ENCODE peak calls at places on chromosomes 7 and 10, in six cellular contexts. W is neuronal stem cell, P is IMR-90, E is mesenchymal stem cell, J is H1, O is trophoblast cell. L is an unnamed sample. For H3K9me3, the result is how much of the 10 kb centered on the place peaks cover.

GRCh38 chr7:140726304-140726703 is 29.8 kb downstream of the NDUFB2 start:
- DNase-seq in W (no peak), P (peak), E (peak), J (no peak), O (peak), L (no peak)

GRCh38 chr7:45610019-45610418 is 35.9 kb downstream of the ADCY1 start:
- DNase-seq in W (no peak), P (no peak), E (no peak), J (no peak), O (no peak), L (no peak)

GRCh38 chr10:88901610-88902327 is 21.7 kb downstream of the STAMBPL1 start:
- DNase-seq in W (no peak), P (peak), E (peak), J (no peak), O (peak), L (no peak)

GRCh38 chr7:35289376-35289775 is 35.5 kb upstream of the TBX20 start:
- DNase-seq in W (no peak), P (no peak), E (no peak), J (no peak), O (peak), L (no peak)

GRCh38 chr10:2137549-2138174 is 400.3 kb upstream of the ADARB2 start:
- DNase-seq in W (peak), P (no peak), E (peak), J (peak), O (no peak), L (peak)

GRCh38 chr7:15015545-15016314 is 113.2 kb upstream of the DGKB start:
- DNase-seq in W (peak), P (peak), E (peak), J (peak), O (peak), L (peak)

GRCh38 chr7:64630496-64630895 is 35.4 kb upstream of the ZNF107 start:
- DNase-seq in W (no peak), P (peak), E (no peak), J (no peak), O (peak), L (no peak)

GRCh38 chr10:70381491-70382421 is 669 bp downstream of the LRRC20 start:
- DNase-seq in W (no peak), P (peak), E (peak), J (peak), O (peak), L (peak)

GRCh38 chr7:101835136-101835535 is 17.7 kb downstream of the CUX1 start:
- DNase-seq in W (no peak), P (no peak), E (no peak), J (no peak), O (peak), L (peak)

GRCh38 chr7:22190736-22191135 is 166.2 kb downstream of the RAPGEF5 start:
- DNase-seq in W (no peak), P (no peak), E (no peak), J (no peak), O (no peak), L (no peak)

GRCh38 chr10:20932606-20933005 is 35.5 kb upstream of the NEBL start:
- DNase-seq in W (no peak), P (no peak), E (no peak), J (no peak), O (no peak), L (no peak)

GRCh38 chr10:19332304-19332703 is 283.7 kb downstream of the MALRD1 start:
- DNase-seq in W (no peak), P (peak), E (no peak), J (no peak), O (peak), L (no peak)

GRCh38 chr7:37411444-37412034 is 37.1 kb downstream of the ELMO1 start:
- DNase-seq in W (no peak), P (no peak), E (no peak), J (no peak), O (no peak), L (no peak)

GRCh38 chr10:112313911-112314310 is 30.7 kb downstream of the TECTB start:
- DNase-seq in W (no peak), P (no peak), E (no peak), J (no peak), O (no peak), L (no peak)

GRCh38 chr10:122176232-122176865 is 94.7 kb upstream of the BTBD16 start:
- DNase-seq in W (no peak), P (peak), E (no peak), J (no peak), O (no peak), L (no peak)

GRCh38 chr7:91187061-91187460 is 77.2 kb upstream of the FZD1 start:
- DNase-seq in W (no peak), P (no peak), E (no peak), J (no peak), O (no peak), L (no peak)

GRCh38 chr10:5442056-5442989 is 30.0 kb downstream of the NET1 start:
- DNase-seq in W (no peak), P (peak), E (peak), J (no peak), O (peak), L (no peak)

GRCh38 chr10:103676851-103677417 is 178.4 kb downstream of the SH3PXD2A start:
- DNase-seq in W (no peak), P (peak), E (peak), J (no peak), O (peak), L (no peak)

GRCh38 chr10:88127766-88128165 is 264.3 kb downstream of the PTEN start:
- DNase-seq in W (no peak), P (no peak), E (no peak), J (no peak), O (no peak), L (no peak)

GRCh38 chr10:5888352-5888751 is 1.3 kb downstream of the ANKRD16 start:
- DNase-seq in W (no peak), P (peak), E (peak), J (no peak), O (peak), L (no peak)

GRCh38 chr7:46908770-46909169 is 673.1 kb downstream of the TNS3 start:
- DNase-seq in W (no peak), P (peak), E (peak), J (no peak), O (no peak), L (no peak)

GRCh38 chr7:138958026-138958956 is 22.9 kb downstream of the KIAA1549 start:
- DNase-seq in W (no peak), P (peak), E (peak), J (no peak), O (peak), L (no peak)

GRCh38 chr7:95527033-95527775 is 41.5 kb downstream of the ASB4 start:
- DNase-seq in W (peak), P (peak), E (peak), J (peak), O (peak), L (peak)

GRCh38 chr7:7136857-7137309 is 45.5 kb upstream of the C1GALT1 start:
- DNase-seq in W (no peak), P (no peak), E (no peak), J (no peak), O (no peak), L (no peak)

GRCh38 chr7:7135074-7135473 is 47.3 kb upstream of the C1GALT1 start:
- DNase-seq in W (no peak), P (no peak), E (no peak), J (no peak), O (no peak), L (no peak)

GRCh38 chr7:7131273-7131672 is 51.1 kb upstream of the C1GALT1 start:
- DNase-seq in W (no peak), P (no peak), E (no peak), J (no peak), O (no peak), L (peak)

GRCh38 chr7:7136423-7136822 is 45.9 kb upstream of the C1GALT1 start:
- DNase-seq in W (no peak), P (no peak), E (peak), J (no peak), O (no peak), L (no peak)

GRCh38 chr7:7134036-7134435 is 48.3 kb upstream of the C1GALT1 start:
- DNase-seq in W (no peak), P (no peak), E (no peak), J (no peak), O (no peak), L (no peak)
- H3K9me3 ChIP-seq in W (under half), P (under half), E (under half), J (under half), O (under half), L (under half)

GRCh38 chr10:44978213-44978569 is 418 bp downstream of the DEPP1 start:
- DNase-seq in W (no peak), P (no peak), E (no peak), J (no peak), O (peak), L (no peak)

GRCh38 chr10:44978570-44979280 is at the start of gene DEPP1:
- DNase-seq in W (no peak), P (peak), E (peak), J (peak), O (peak), L (peak)

GRCh38 chr10:44980309-44981171 is 1.9 kb upstream of the DEPP1 start:
- DNase-seq in W (no peak), P (no peak), E (no peak), J (no peak), O (no peak), L (no peak)

GRCh38 chr10:44981172-44982113 is 2.8 kb upstream of the DEPP1 start:
- DNase-seq in W (no peak), P (peak), E (peak), J (no peak), O (peak), L (no peak)

DNA sequence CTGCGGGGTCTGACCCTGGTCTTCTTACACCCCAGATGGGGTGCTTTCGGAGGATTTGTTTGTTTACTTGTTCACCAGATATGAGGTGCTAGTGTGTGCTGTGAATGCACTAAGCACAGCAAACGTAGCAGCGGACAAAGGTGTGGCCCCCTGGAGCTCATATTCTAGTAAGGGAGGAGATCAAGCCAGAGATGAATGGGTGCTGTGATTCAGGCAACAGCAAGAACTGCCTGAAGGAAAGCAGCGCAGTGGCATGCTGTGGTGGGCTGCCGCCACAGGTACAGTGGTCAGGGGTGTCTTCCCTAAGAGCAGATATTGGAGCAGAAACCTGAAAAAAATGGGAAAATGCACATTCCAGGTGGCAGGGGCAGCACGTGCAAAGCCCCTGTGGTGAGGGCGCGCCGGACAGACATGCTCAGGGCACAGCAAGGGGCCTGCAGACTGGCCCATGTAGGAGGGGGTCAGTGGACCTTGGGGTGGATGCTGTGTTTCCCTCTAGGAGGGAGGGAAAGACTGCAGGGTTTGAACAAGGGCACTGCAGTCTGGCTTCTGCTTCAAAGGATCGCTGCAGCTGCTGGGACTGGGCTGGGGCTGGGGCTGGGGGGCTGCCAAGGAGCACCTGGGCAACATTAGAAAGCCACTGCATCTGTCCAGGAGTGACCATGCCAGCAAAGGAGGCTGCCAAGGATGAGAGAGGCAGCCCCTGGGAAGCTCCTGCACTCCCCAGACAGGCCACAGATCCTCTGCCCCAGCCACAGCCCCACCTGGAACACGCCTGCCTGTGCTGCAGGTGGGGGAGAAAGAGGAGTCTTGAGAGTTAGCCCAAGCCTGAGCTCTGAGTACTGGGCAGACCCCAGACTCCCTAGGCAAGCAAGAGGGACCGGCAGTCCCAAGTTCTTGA is 922 bp upstream of the DEPP1 start:
- DNase-seq in W (no peak), P (no peak), E (no peak), J (no peak), O (peak), L (no peak)
- H3K23ac ChIP-seq in W (no peak), P (peak), E (no peak), J (no peak), O (no peak), L (no peak)

DNA sequence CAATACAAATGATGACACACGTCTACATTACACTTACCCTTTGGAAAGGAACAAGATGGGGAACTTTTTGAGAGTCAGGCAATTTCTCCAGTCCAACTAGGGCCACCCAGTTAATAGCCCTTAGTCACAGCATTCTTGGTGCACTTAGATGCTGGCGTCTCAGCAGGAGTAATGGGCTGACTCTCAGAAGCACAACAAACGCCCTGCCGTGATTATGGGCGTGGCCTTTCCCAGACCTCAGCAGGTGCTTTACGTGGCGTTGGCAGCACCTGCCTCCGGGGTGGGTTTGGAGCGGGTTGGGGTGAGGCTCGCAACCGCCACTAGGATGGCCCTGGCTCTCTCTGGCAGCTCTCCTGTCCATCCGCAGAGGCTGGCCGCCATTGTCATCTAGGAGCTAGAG is 147.6 kb upstream of the SHH start:
- DNase-seq in W (no peak), P (no peak), E (no peak), J (peak), O (peak), L (peak)
- H3K9me3 ChIP-seq in W (under half), P (under half), E (under half), J (under half), O (under half), L (under half)

GRCh38 chr10:100825946-100826660 is 80.7 kb downstream of the PAX2 start:
- DNase-seq in W (no peak), P (no peak), E (no peak), J (no peak), O (no peak), L (no peak)
- H3K23ac ChIP-seq in W (no peak), P (no peak), E (no peak), J (no peak), O (no peak), L (no peak)

GRCh38 chr10:9992656-9993055 is 1025.0 kb upstream of the CELF2 start:
- DNase-seq in W (no peak), P (no peak), E (no peak), J (no peak), O (no peak), L (peak)

GRCh38 chr10:9986786-9987185 is 1030.9 kb upstream of the CELF2 start:
- DNase-seq in W (no peak), P (no peak), E (no peak), J (no peak), O (no peak), L (no peak)

DNA sequence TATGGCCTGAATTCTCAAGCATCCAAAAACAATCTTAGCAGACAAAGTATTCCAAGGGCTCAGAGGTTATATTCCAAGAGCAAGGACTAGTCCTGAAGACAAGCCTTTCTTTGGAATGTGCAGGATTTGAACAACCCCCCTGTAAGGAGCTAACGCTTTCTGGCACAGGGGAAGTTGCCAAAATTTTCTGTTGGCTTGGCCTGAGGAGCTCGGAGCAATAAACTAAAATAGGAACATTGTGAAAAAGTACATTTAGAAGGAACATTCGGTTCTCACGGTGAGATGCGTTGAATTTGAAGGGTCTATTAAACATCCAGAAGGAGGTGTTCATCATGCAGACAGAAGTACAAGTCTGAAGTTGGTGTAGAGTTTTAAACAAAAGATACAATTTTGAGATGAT is 1030.5 kb upstream of the CELF2 start:
- DNase-seq in W (no peak), P (no peak), E (no peak), J (no peak), O (no peak), L (no peak)
- H3K9me3 ChIP-seq in W (under half), P (under half), E (under half), J (under half), O (under half), L (under half)

GRCh38 chr7:78383096-78383495 is 584.5 kb downstream of the PHTF2 start:
- DNase-seq in W (no peak), P (no peak), E (no peak), J (no peak), O (no peak), L (no peak)
- H3K23ac ChIP-seq in W (no peak), P (no peak), E (no peak), J (no peak), O (no peak), L (no peak)

GRCh38 chr7:121530251-121531174 is 134.4 kb upstream of the FAM3C start:
- DNase-seq in W (no peak), P (peak), E (peak), J (no peak), O (peak), L (no peak)

GRCh38 chr7:121529003-121529402 is 132.9 kb upstream of the FAM3C start:
- DNase-seq in W (no peak), P (no peak), E (no peak), J (no peak), O (peak), L (no peak)

GRCh38 chr7:121519548-121520521 is 123.7 kb upstream of the FAM3C start:
- DNase-seq in W (no peak), P (no peak), E (peak), J (no peak), O (peak), L (no peak)

GRCh38 chr7:121521681-121522405 is 125.7 kb upstream of the FAM3C start:
- DNase-seq in W (no peak), P (no peak), E (no peak), J (no peak), O (no peak), L (no peak)

DNA sequence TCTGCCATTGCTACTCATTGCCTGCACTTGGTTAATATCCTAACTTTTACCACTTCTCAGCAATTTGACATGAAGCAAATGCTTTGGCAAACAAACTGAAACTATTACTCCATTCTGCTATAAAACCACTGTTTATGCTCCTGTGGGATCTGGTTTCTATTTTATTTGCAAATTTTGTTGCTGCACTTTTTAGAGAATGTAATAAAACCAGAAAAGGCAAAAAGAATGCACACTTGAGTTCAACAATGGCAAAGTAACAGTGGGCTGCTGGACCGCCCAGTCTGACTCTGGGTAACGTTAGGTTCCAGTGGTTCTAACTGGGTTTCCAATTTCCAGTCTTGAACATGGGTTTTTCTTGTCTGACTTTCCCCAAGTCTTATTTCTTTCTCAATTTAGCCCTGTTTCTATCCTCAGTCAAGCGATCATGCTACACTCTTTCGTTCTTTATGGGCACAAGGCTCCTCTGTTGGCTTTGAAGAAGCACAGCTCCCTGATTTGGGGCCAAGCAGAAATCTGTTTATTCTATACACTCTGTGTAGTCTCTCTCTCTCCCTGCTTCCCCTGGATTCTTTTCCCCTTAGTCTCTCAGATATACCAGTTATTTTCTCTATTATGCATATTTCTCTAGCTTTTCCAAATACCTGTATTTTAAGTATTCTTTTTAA is 129.2 kb upstream of the FAM3C start:
- DNase-seq in W (no peak), P (no peak), E (no peak), J (no peak), O (no peak), L (no peak)
- H3K9me3 ChIP-seq in W (under half), P (under half), E (under half), J (under half), O (under half), L (under half)

DNA sequence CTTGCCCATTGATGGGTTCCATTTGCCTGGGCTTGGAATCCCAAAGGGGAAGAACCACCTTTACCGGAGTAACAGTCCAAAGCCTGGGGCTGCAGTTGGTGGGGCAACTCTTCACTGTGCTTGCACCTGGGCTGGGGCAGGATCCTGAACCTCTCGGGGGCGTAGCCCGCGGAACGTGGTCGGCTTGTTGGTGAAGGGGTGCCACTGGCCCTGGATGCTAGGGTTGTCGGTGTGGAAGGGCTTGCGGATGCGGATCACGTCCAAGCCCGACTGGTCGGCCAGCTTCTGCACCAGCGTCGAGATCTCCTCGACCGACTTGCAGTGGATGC is 710 bp downstream of the MRPL43 start:
- DNase-seq in W (no peak), P (no peak), E (no peak), J (no peak), O (no peak), L (no peak)
- H3K23ac ChIP-seq in W (peak), P (peak), E (no peak), J (no peak), O (no peak), L (no peak)

GRCh38 chr7:4486932-4487331 is 195.2 kb upstream of the FOXK1 start:
- DNase-seq in W (no peak), P (no peak), E (no peak), J (no peak), O (no peak), L (no peak)

GRCh38 chr7:4479367-4480039 is 202.6 kb upstream of the FOXK1 start:
- DNase-seq in W (no peak), P (peak), E (peak), J (peak), O (peak), L (peak)

GRCh38 chr7:4484545-4484944 is 197.6 kb upstream of the FOXK1 start:
- DNase-seq in W (no peak), P (no peak), E (no peak), J (no peak), O (no peak), L (no peak)

DNA sequence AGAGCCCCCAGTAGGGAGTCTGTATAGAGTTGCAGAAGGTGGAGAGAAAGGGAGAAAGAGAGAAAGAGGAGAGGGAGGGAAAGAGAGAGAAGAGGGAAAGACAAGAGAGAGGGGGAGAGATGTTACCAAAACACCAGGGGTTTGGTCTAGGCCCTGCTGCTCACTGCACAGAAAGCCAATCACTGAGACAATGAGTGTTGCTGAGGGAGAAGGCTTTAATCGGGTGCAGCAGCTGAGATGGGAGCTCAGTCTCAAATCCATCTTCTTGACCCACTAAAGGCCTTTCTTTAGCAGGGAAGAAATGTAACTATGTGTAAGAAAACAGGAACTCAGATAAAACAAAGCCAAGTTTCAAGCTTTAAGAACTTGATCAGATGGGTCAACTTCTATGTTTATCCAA is 198.2 kb upstream of the FOXK1 start:
- DNase-seq in W (no peak), P (no peak), E (no peak), J (no peak), O (no peak), L (no peak)
- H3K9me3 ChIP-seq in W (under half), P (under half), E (under half), J (under half), O (under half), L (under half)

L was measured in H9.